ENCODE peak calls at places on chromosomes 7 and 10, in seven cellular contexts. G is OCI-LY7, D is AG09309, P is lung, L is stomach, N is neural progenitor cell, A is fibroblast of lung. K is an unnamed sample.

GRCh38 chr7:73606801-73607691 is 17.3 kb downstream of the MLXIPL start:
- DNase-seq in G (peak), D (no peak), P (peak), L (peak), N (peak), A (no peak), K (no peak)

GRCh38 chr10:119028900-119029612 is 458 bp upstream of the NANOS1 start:
- DNase-seq in G (peak), D (no peak), P (peak), L (peak), N (peak), A (peak), K (peak)

GRCh38 chr7:128403676-128404075 is 6.1 kb downstream of the IMPDH1 start:
- DNase-seq in G (no peak), D (no peak), P (no peak), L (no peak), N (no peak), A (no peak), K (no peak)

GRCh38 chr10:128362514-128362913 is 236.3 kb upstream of the MKI67 start:
- DNase-seq in G (no peak), D (no peak), P (no peak), L (no peak), N (no peak), A (no peak), K (no peak)

GRCh38 chr7:2104107-2104710 is 128.5 kb downstream of the MAD1L1 start:
- DNase-seq in G (peak), D (peak), P (peak), L (peak), N (peak), A (peak), K (peak)

GRCh38 chr7:101410743-101411476 is 48.2 kb downstream of the COL26A1 start:
- DNase-seq in G (peak), D (no peak), P (no peak), L (peak), N (peak), A (no peak), K (no peak)

GRCh38 chr10:78924319-78925003 is 144.3 kb upstream of the ZMIZ1 start:
- DNase-seq in G (no peak), D (no peak), P (no peak), L (no peak), N (peak), A (no peak), K (no peak)

GRCh38 chr10:110007171-110007700 is 548 bp upstream of the ADD3 start:
- DNase-seq in G (no peak), D (no peak), P (peak), L (no peak), N (no peak), A (peak), K (peak)

GRCh38 chr10:116254422-116255152 is 18.4 kb downstream of the GFRA1 start:
- DNase-seq in G (no peak), D (no peak), P (no peak), L (no peak), N (peak), A (peak), K (no peak)

GRCh38 chr7:68269410-68269809 is 1272.8 kb downstream of the TYW1 start:
- DNase-seq in G (no peak), D (no peak), P (no peak), L (no peak), N (no peak), A (peak), K (peak)

GRCh38 chr7:20737840-20738448 is 48.7 kb downstream of the SP8 start:
- DNase-seq in G (no peak), D (no peak), P (no peak), L (no peak), N (no peak), A (no peak), K (no peak)

GRCh38 chr10:80204193-80204714 is 1.1 kb downstream of the ANXA11 start:
- DNase-seq in G (peak), D (no peak), P (peak), L (peak), N (peak), A (peak), K (no peak)

GRCh38 chr7:137682596-137682995 is 164.2 kb downstream of the DGKI start:
- DNase-seq in G (no peak), D (peak), P (no peak), L (no peak), N (no peak), A (peak), K (peak)

GRCh38 chr10:44383749-44384600 is 922 bp downstream of the CXCL12 start:
- DNase-seq in G (no peak), D (no peak), P (no peak), L (peak), N (peak), A (peak), K (peak)

GRCh38 chr10:77079902-77080301 is 557.7 kb downstream of the KCNMA1 start:
- DNase-seq in G (no peak), D (no peak), P (no peak), L (no peak), N (no peak), A (no peak), K (no peak)

GRCh38 chr10:13001041-13001886 is at the start of gene CCDC3:
- DNase-seq in G (no peak), D (no peak), P (no peak), L (no peak), N (peak), A (peak), K (no peak)

GRCh38 chr10:45224219-45224841 is 91.1 kb downstream of the OR13A1 start:
- DNase-seq in G (no peak), D (no peak), P (no peak), L (no peak), N (no peak), A (no peak), K (no peak)

GRCh38 chr10:74117738-74118137 is 32.9 kb downstream of the AP3M1 start:
- DNase-seq in G (no peak), D (no peak), P (no peak), L (no peak), N (no peak), A (no peak), K (no peak)

GRCh38 chr10:73780966-73781365 is 882 bp upstream of the CHCHD1 start:
- DNase-seq in G (peak), D (no peak), P (no peak), L (no peak), N (no peak), A (no peak), K (peak)

GRCh38 chr10:62512732-62513475 is 138.7 kb downstream of the ZNF365 start:
- DNase-seq in G (no peak), D (no peak), P (no peak), L (no peak), N (no peak), A (peak), K (peak)

GRCh38 chr7:146090023-146090645 is 26.5 kb upstream of the CNTNAP2 start:
- DNase-seq in G (peak), D (no peak), P (no peak), L (no peak), N (peak), A (peak), K (no peak)

GRCh38 chr7:44194069-44194468 is 4.8 kb upstream of the GCK start:
- DNase-seq in G (no peak), D (no peak), P (no peak), L (no peak), N (no peak), A (no peak), K (no peak)

GRCh38 chr10:3755440-3756359 is 29.3 kb downstream of the KLF6 start:
- DNase-seq in G (no peak), D (no peak), P (no peak), L (no peak), N (no peak), A (peak), K (peak)

GRCh38 chr7:95191793-95192192 is 132.5 kb downstream of the PON1 start:
- DNase-seq in G (no peak), D (no peak), P (no peak), L (no peak), N (no peak), A (no peak), K (no peak)
- TF ChIP-seq CTCF in G (no peak), D (no peak), P (no peak), L (no peak), N (no peak), A (no peak), K (no peak)

DNA sequence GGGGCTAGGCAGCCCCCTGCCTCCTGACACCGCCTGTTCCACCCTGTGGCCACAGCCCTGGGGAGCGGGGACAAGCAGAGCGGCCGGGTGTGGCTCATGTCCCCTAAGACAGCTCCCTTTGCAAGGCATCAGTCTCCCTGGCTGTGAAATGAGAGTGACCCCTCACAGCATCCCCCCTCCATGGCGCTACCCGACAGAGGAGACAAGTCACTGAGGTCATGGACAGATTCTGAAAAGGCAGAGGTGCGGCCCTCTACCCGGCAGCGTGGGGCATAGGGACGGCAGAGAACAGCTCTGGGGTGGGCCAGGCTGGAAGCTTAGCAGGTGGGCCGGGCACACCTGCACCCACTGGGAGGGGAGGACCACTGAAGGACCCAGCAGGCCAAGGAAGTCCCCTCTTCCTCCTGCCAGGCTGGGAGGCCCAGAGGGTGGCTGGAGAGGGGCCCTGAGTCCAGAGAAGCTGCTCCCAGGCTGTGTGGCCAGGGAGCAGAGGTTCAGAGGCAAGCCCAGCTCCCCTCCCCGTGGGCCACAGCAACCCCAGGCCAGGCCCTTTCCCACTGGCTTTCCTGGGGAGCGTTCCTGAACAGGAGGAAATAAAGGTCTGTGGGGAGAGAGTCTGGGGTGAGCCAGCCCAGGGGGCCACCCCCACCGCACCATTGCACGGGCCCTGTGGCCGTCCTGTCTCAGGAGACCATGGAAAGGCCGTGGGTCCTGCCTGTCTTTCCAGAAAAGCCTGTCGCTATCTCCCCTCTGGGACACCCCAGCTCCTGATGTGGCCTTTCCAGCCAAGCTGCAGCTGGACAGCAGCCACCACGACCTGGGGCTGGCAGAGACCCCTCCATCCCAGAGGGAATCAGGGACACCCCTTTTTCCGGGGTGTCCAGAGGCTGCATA is 1.7 kb downstream of the ADAP1 start:
- DNase-seq in G (no peak), D (no peak), P (no peak), L (no peak), N (peak), A (no peak), K (no peak)
- H3K4me3 ChIP-seq in G (no peak), D (no peak), P (no peak), L (peak), N (no peak), A (no peak), K (peak)

GRCh38 chr7:134549366-134549765 is 456 bp downstream of the AKR1B15 start:
- DNase-seq in G (no peak), D (no peak), P (no peak), L (no peak), N (no peak), A (no peak), K (no peak)

GRCh38 chr7:134548877-134549276 is at the start of gene AKR1B15:
- DNase-seq in G (no peak), D (peak), P (no peak), L (no peak), N (no peak), A (no peak), K (peak)

GRCh38 chr7:134546903-134547737 is 1.8 kb upstream of the AKR1B15 start:
- DNase-seq in G (peak), D (peak), P (peak), L (peak), N (peak), A (no peak), K (peak)

GRCh38 chr7:134545918-134546317 is 3.0 kb upstream of the AKR1B15 start:
- DNase-seq in G (no peak), D (no peak), P (no peak), L (no peak), N (no peak), A (no peak), K (no peak)

GRCh38 chr7:134547738-134548054 is 1.2 kb upstream of the AKR1B15 start:
- DNase-seq in G (no peak), D (peak), P (no peak), L (peak), N (peak), A (peak), K (peak)
- TF ChIP-seq CTCF in G (no peak), D (no peak), P (no peak), L (no peak), N (no peak), A (no peak), K (no peak)

DNA sequence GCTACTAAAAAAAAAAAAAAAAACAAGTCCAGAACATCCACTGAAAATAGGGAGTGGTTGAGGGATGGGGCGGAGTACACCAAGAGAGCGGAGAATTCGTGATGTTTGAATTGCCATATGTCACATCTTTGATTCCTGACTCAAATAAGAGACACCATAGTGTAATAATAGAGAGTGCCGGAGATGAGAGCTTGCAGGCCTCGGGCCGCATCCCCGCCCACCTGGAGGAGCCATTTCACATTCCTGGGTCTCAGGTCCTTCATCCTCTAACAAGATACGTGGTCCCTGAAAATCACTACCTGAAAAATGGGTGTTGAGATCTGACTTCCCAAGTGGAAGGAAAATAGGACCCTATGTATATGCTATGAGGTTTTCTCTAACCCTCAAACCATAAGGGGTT is 46.8 kb downstream of the KIAA1549 start:
- DNase-seq in G (no peak), D (no peak), P (no peak), L (no peak), N (no peak), A (no peak), K (no peak)
- H3K4me3 ChIP-seq in G (no peak), D (no peak), P (no peak), L (no peak), N (no peak), A (no peak), K (no peak)

DNA sequence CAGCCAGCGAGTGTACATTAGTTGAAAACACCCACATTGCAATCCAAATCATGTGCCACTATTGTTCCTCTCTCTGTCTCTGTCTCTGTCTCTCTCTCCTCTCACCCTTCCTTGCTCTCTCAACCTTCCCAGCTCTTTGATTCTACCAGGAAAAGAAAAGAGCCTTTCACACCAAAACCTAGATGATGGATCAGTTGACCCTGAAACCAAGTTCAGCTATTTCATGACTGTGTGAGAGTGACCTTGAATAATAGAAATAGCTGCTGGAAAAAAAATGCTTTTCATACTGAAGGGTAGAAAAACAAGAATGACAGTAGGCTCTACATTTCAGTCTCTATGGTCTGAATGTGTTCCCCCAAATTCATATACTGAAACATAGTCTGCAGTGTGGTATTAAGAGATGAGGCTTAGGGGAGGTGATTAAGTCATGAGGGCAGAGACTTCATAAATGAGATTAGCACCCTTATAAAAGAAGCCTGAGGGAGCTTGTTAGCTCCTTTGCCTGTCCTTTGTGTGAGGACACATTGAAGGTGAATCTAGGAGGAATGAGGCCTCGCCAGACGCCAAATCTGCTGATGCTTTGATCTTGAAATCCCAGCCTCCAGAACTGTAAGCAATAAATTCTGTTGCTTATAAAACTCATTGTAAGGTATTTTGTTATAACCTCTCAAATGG is 65.2 kb downstream of the LYZL1 start:
- DNase-seq in G (no peak), D (no peak), P (no peak), L (no peak), N (peak), A (no peak), K (no peak)
- TF ChIP-seq CTCF in G (no peak), D (no peak), P (no peak), L (no peak), N (no peak), A (no peak), K (no peak)

DNA sequence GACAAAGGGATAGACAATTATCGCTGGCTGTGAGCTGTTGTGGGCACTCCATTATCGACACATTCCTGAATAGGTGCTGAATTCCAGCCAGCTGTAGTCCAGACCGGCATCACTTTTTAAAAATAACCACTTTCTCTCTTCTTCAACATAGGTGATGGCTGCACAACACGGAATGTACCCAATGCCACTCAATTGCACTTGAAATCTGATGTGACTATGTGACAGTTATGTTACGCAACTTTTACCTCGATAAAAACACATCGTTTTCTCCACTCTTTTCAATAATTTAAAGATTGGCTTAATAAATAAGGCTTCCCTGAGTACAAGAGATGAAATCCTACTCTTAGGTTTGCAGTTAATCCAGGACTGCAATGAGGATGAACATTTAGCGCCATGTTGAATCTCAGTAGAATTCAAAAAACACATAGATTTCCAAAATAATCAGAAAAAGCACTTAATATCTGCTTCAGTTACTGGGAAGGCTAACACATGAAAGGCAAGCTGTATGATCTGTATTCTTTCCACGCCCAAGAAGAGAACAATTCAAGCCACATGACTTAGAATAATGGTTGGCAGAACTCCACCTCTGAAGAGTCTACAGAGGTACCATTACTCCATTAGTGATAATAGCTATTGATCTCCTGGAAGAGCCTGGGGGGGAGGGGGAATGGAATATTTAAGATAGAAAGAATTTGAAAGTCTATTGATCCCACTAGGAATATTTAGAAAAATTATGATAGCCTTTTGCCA is 3.6 kb downstream of the YWHAG start:
- DNase-seq in G (no peak), D (no peak), P (no peak), L (no peak), N (no peak), A (no peak), K (no peak)
- H3K4me3 ChIP-seq in G (peak), D (no peak), P (no peak), L (no peak), N (peak), A (peak), K (no peak)

DNA sequence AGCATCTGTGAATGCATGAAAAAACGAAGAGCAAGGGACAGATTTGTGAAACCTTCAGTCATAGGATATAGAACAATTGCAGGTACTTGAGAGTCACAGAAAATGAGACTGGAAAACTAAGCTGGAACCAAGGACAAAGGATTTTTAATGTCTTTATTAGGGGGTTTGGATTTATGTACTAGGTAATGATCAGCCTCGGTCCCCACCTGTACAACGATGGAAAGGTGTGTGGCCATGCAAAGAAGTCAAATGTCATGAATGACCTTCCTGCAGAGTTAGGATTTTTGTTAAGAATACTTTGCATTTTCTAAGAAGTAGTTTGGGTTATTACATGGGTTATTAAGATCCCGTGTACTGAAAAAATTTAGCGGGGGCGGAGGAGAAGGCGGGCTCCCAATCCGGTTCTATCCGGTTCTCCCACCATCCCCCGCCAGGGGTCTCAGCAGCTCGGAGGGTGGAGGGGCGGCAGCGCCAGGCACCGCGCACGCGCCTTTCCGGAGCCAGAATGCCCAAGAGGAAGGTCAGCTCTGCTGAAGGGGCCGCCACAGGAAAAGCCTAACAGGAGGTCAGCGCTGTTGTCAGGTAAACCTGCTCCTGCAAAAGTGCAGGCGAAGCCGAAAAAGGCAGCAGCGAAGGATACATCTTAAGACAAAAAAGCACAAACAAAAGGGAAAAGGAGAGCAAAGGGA is 327.5 kb upstream of the PLXDC2 start:
- DNase-seq in G (no peak), D (no peak), P (peak), L (no peak), N (peak), A (peak), K (peak)
- TF ChIP-seq CTCF in G (no peak), D (no peak), P (no peak), L (no peak), N (peak), A (no peak), K (no peak)